ENCODE peak calls at places on chromosome 6, in six cellular contexts. A, S, J, K, Z and C are unnamed samples.

GRCh38 chr6:111624391-111625098 is 18.9 kb upstream of the TRAF3IP2 start:
- DNase-seq in S (no peak), K (no peak), J (no peak), Z (no peak), A (no peak), C (no peak)

GRCh38 chr6:126307859-126308258 is 32.1 kb upstream of the CENPW start:
- DNase-seq in J (no peak), K (no peak), Z (no peak), A (no peak), S (no peak), C (no peak)

GRCh38 chr6:20200761-20201160 is 11.5 kb downstream of the MBOAT1 start:
- DNase-seq in J (peak; percentile 34), S (no peak), A (no peak), Z (no peak), K (no peak), C (no peak)

GRCh38 chr6:126118934-126119333 is 132.6 kb downstream of the TRMT11 start:
- DNase-seq in J (no peak), S (no peak), Z (no peak), A (no peak), K (no peak), C (no peak)

GRCh38 chr6:2952557-2953095 is 18.7 kb downstream of the SERPINB6 start:
- DNase-seq in A (peak; percentile 97), Z (peak; percentile 95), S (peak; percentile 72), J (peak; percentile 78), K (peak; percentile 22), C (peak; percentile 94)

GRCh38 chr6:37783025-37783825 is 36.3 kb upstream of the ZFAND3 start:
- DNase-seq in J (no peak), K (no peak), S (no peak), A (peak; percentile 85), Z (peak; percentile 82), C (no peak)

GRCh38 chr6:1929931-1930330 is 315.5 kb downstream of the GMDS start:
- DNase-seq in A (no peak), J (no peak), K (no peak), S (no peak), Z (no peak), C (no peak)

GRCh38 chr6:21531393-21531792 is 62.2 kb upstream of the SOX4 start:
- DNase-seq in K (no peak), Z (no peak), S (no peak), J (no peak), A (no peak), C (no peak)

GRCh38 chr6:158188591-158188990 is 20.4 kb downstream of the GTF2H5 start:
- DNase-seq in A (no peak), K (no peak), J (no peak), Z (no peak), S (no peak), C (no peak)

GRCh38 chr6:7960141-7960540 is 49.6 kb upstream of the TXNDC5 start:
- DNase-seq in K (no peak), J (no peak), A (no peak), S (no peak), Z (no peak), C (no peak)

GRCh38 chr6:4460595-4461475 is 315.4 kb upstream of the CDYL start:
- DNase-seq in Z (no peak), K (no peak), A (peak; percentile 52), J (peak; percentile 20), S (no peak), C (no peak)

GRCh38 chr6:33577106-33577535 is 3.0 kb downstream of the BAK1 start:
- DNase-seq in J (peak; percentile 48), K (no peak), A (no peak), Z (no peak), S (no peak), C (peak; percentile 99)

GRCh38 chr6:33575211-33575610 is 4.9 kb downstream of the BAK1 start:
- DNase-seq in J (no peak), Z (no peak), A (no peak), S (no peak), K (no peak), C (no peak)

GRCh38 chr6:33578164-33578563 is 1.9 kb downstream of the BAK1 start:
- DNase-seq in A (no peak), K (no peak), Z (no peak), J (no peak), S (no peak), C (no peak)

GRCh38 chr6:33577718-33578117 is 2.4 kb downstream of the BAK1 start:
- DNase-seq in S (no peak), A (no peak), K (no peak), Z (no peak), J (no peak), C (peak; percentile 84)

DNA sequence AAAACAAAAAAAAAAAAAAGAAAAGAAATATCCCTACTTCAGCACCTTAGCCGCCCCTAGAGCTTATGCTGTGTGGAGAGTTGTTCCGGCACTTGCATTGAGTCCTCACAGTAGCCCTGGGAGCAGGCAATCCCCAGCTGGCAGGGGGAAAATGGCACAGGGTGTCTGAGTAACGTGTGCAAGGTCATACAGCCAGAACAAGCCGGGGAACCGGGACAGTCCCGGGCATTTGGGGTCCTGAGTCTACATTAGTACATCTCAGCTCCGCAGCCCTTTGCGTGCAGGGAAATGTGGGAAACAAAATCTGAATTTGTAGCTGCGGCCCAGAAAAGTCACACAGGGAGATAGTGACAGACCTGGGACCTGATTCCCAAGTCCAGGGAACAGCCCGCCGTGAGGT is 3.4 kb downstream of the BAK1 start:
- DNase-seq in K (no peak), Z (no peak), A (no peak), S (no peak), J (no peak), C (no peak)
- H3K27ac ChIP-seq in K (no peak overlapping the region), Z (no peak overlapping the region), A (no peak overlapping the region), S (no peak overlapping the region), J (peak overlapping the region; percentile 49), C (peak overlapping the region; percentile 95)

DNA sequence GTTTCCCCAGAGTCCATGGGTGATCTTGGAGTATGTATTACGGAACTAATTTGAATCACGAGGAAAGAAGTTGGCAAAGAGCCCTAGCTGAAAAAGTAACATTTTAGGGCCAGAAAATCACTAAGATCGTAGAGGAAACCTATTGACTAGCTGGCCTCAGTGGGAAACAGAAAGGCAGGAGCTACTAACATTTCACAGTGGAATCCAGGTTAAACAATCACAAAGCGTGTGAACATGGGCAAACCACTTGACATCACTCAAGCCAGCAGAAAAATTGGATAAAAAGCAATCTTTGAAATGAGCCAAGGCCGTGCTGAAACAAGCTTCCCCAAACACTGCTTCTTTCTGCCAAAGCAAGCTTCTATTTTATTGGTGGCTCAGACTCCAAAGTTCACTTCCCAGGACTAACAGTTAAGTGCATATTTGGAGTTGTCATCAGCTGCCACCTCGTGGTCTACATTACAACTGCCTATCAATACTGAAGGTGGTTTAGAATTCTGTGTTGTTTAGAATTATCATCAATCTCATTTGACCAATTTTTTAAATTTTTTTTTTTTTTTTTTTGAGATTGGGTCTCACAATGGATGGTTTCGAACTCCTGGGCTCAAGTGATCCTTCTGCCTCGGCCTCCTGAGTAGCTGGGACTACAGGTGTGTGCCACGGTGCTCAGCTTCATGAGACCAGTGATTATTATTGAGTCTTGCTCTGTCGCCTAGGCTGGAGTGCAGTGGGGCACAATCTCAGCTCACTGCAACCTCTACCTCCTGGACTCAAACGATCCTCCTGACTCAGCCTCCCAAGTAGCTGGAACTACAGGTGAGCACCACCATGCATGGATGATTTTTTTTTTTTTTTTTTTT is 10.6 kb downstream of the RPS10 start:
- DNase-seq in K (peak; percentile 20), J (peak; percentile 76), S (peak; percentile 99), A (no peak), Z (peak; percentile 33), C (peak; percentile 94)
- H3K4me3 ChIP-seq in K (no peak overlapping the region), J (no peak overlapping the region), S (no peak overlapping the region), A (no peak overlapping the region), Z (no peak overlapping the region), C (no peak overlapping the region)

DNA sequence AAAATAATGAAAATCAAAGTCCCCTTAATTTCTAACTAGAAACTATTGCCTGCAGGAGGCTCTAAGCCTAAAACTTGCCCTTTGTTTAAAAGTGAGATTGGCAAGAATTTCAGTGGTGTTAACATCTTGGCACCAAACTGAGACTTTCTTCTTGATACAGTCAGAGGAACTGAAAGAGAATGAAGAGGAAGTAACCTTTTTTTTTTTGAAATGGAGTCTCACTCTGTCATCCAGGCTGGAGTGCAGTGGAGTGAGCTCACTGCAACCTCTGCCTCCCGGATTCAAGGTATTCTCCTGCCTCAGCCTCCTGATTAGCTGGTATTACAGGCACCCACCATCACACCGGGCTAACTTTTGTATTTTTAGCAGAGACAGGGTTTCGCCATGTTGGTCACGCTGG is 3.6 kb downstream of the DOP1A start:
- DNase-seq in A (peak; percentile 45), S (no peak), Z (peak; percentile 17), J (no peak), K (no peak), C (peak; percentile 42)
- H3K27ac ChIP-seq in A (no peak overlapping the region), S (no peak overlapping the region), Z (no peak overlapping the region), J (peak overlapping the region; percentile 76), K (no peak overlapping the region), C (peak overlapping the region; percentile 45)

GRCh38 chr6:42138190-42138589 is 4.2 kb downstream of the C6orf132 start:
- DNase-seq in A (no peak), K (no peak), S (no peak), Z (no peak), J (no peak), C (no peak)

GRCh38 chr6:42135722-42136121 is 6.7 kb downstream of the C6orf132 start:
- DNase-seq in J (no peak), Z (peak; percentile 36), K (no peak), A (no peak), S (no peak), C (no peak)

GRCh38 chr6:42136508-42137191 is 5.8 kb downstream of the C6orf132 start:
- DNase-seq in Z (peak; percentile 91), A (peak; percentile 91), S (peak; percentile 61), J (no peak), K (no peak), C (peak; percentile 96)

GRCh38 chr6:42138630-42139619 is 3.5 kb downstream of the C6orf132 start:
- DNase-seq in J (no peak), Z (peak; percentile 48), S (peak; percentile 77), A (peak; percentile 73), K (no peak), C (peak; percentile 61)

DNA sequence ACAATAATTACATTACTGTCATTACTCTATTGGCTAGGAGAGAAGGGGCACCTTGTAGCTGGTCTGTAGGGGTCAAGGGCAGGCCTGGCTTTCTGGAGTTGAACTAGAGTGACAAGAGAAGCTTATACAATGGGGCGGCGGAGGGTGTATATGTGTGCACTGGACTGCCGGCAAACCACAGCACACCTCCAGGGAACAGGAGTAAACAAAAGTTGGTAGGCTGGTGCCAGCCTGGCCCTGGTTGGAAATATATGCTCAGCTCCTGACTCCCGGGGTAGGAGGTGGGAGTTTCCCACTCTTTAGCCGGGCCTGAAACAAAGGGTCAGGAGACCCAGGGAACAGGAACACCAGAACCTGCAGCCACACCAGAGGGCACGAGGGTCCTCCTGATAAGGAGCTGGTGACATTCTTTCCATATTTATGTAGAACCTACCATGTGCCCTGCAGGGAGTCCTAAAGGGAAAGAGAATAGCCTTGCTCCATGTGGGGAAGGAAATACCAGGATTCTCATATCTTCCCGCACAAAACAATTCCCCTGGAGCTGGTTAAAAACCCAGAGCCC is 5.1 kb downstream of the C6orf132 start:
- DNase-seq in S (peak; percentile 92), Z (peak; percentile 74), J (peak; percentile 36), A (peak; percentile 87), K (no peak), C (no peak)
- H3K4me3 ChIP-seq in S (peak overlapping the region; percentile 24), Z (peak overlapping the region; percentile 43), J (no peak overlapping the region), A (no peak overlapping the region), K (no peak overlapping the region), C (no peak overlapping the region)

GRCh38 chr6:90538651-90539050 is 48.2 kb downstream of the MAP3K7 start:
- DNase-seq in S (no peak), A (no peak), Z (no peak), J (no peak), K (no peak), C (peak; percentile 66)
- H3K27ac ChIP-seq in S (no peak overlapping the region), A (no peak overlapping the region), Z (no peak overlapping the region), J (no peak overlapping the region), K (no peak overlapping the region), C (no peak overlapping the region)